ENCODE peak calls at places on chromosomes 13 and 19, in four cellular contexts. One of them, this sample, is unnamed.

GRCh38 chr19:16628984-16629691 is 1.1 kb upstream of the MED26 start:
- DNase-seq in Peyer's patch: no peak
- DNase-seq in ascending aorta: no peak
- DNase-seq in MM.1S: peak; percentile 76
- DNase-seq in this sample: no peak

GRCh38 chr19:13018037-13018914 is 23.0 kb downstream of the NFIX start:
- DNase-seq in Peyer's patch: no peak
- DNase-seq in ascending aorta: no peak
- DNase-seq in MM.1S: no peak
- DNase-seq in this sample: no peak

GRCh38 chr19:37334179-37335071 is 36.5 kb upstream of the ZNF527 start:
- DNase-seq in Peyer's patch: peak; percentile 93
- DNase-seq in ascending aorta: peak; percentile 69
- DNase-seq in MM.1S: peak; percentile 54
- DNase-seq in this sample: peak; percentile 91

GRCh38 chr13:40345654-40346372 is 320.6 kb downstream of the FOXO1 start:
- DNase-seq in Peyer's patch: no peak
- DNase-seq in ascending aorta: no peak
- DNase-seq in MM.1S: no peak
- DNase-seq in this sample: no peak

GRCh38 chr19:10815969-10816635 is 19.9 kb downstream of the TMED1 start:
- DNase-seq in Peyer's patch: no peak
- DNase-seq in ascending aorta: no peak
- DNase-seq in MM.1S: no peak
- DNase-seq in this sample: no peak

GRCh38 chr13:113105032-113105993 is at the start of gene F7:
- DNase-seq in Peyer's patch: no peak
- DNase-seq in ascending aorta: no peak
- DNase-seq in MM.1S: no peak
- DNase-seq in this sample: no peak

GRCh38 chr13:43469791-43470190 is 317.0 kb downstream of the ENOX1 start:
- DNase-seq in Peyer's patch: no peak
- DNase-seq in ascending aorta: no peak
- DNase-seq in MM.1S: no peak
- DNase-seq in this sample: no peak

GRCh38 chr19:41616785-41617621 is 9.9 kb downstream of the CEACAM4 start:
- DNase-seq in Peyer's patch: no peak
- DNase-seq in ascending aorta: no peak
- DNase-seq in MM.1S: peak; percentile 27
- DNase-seq in this sample: no peak

GRCh38 chr13:36030670-36031331 is 100.4 kb downstream of the DCLK1 start:
- DNase-seq in Peyer's patch: no peak
- DNase-seq in ascending aorta: no peak
- DNase-seq in MM.1S: no peak
- DNase-seq in this sample: no peak

GRCh38 chr13:72293206-72293605 is 426.2 kb upstream of the DACH1 start:
- DNase-seq in Peyer's patch: no peak
- DNase-seq in ascending aorta: no peak
- DNase-seq in MM.1S: no peak
- DNase-seq in this sample: no peak

GRCh38 chr19:18191640-18192062 is 1.4 kb upstream of the MPV17L2 start:
- DNase-seq in Peyer's patch: no peak
- DNase-seq in ascending aorta: no peak
- DNase-seq in MM.1S: no peak
- DNase-seq in this sample: no peak

GRCh38 chr19:3879656-3880055 is 829 bp upstream of the ATCAY start:
- DNase-seq in Peyer's patch: no peak
- DNase-seq in ascending aorta: no peak
- DNase-seq in MM.1S: no peak
- DNase-seq in this sample: no peak

GRCh38 chr13:49935171-49936084 is 712 bp downstream of the SPRYD7 start:
- DNase-seq in Peyer's patch: peak; percentile 28
- DNase-seq in ascending aorta: no peak
- DNase-seq in MM.1S: peak; percentile 45
- DNase-seq in this sample: peak; percentile 70

GRCh38 chr19:47494729-47495128 is 10.7 kb upstream of the KPTN start:
- DNase-seq in Peyer's patch: no peak
- DNase-seq in ascending aorta: no peak
- DNase-seq in MM.1S: no peak
- DNase-seq in this sample: no peak

GRCh38 chr13:75481176-75482069 is 546 bp downstream of the TBC1D4 start:
- DNase-seq in Peyer's patch: no peak
- DNase-seq in ascending aorta: no peak
- DNase-seq in MM.1S: peak; percentile 18
- DNase-seq in this sample: peak; percentile 58

GRCh38 chr19:38099966-38100365 is 124.1 kb downstream of the DPF1 start:
- DNase-seq in Peyer's patch: no peak
- DNase-seq in ascending aorta: no peak
- DNase-seq in MM.1S: no peak
- DNase-seq in this sample: no peak

GRCh38 chr13:101150998-101151397 is 265.3 kb downstream of the NALCN start:
- DNase-seq in Peyer's patch: no peak
- DNase-seq in ascending aorta: no peak
- DNase-seq in MM.1S: no peak
- DNase-seq in this sample: no peak

GRCh38 chr19:10662384-10663251 is 8.5 kb downstream of the ILF3 start:
- DNase-seq in Peyer's patch: no peak
- DNase-seq in ascending aorta: no peak
- DNase-seq in MM.1S: no peak
- DNase-seq in this sample: no peak

GRCh38 chr19:49148784-49149651 is 6.2 kb downstream of the HRC start:
- DNase-seq in Peyer's patch: peak; percentile 86
- DNase-seq in ascending aorta: peak; percentile 88
- DNase-seq in MM.1S: peak; percentile 92
- DNase-seq in this sample: peak; percentile 98
- H3K4me3 ChIP-seq in Peyer's patch: peak overlapping the region; percentile 46
- H3K4me3 ChIP-seq in ascending aorta: peak overlapping the region; percentile 89
- H3K4me3 ChIP-seq in MM.1S: peak overlapping the region; percentile 69
- H3K4me3 ChIP-seq in this sample: peak overlapping the region; percentile 90

DNA sequence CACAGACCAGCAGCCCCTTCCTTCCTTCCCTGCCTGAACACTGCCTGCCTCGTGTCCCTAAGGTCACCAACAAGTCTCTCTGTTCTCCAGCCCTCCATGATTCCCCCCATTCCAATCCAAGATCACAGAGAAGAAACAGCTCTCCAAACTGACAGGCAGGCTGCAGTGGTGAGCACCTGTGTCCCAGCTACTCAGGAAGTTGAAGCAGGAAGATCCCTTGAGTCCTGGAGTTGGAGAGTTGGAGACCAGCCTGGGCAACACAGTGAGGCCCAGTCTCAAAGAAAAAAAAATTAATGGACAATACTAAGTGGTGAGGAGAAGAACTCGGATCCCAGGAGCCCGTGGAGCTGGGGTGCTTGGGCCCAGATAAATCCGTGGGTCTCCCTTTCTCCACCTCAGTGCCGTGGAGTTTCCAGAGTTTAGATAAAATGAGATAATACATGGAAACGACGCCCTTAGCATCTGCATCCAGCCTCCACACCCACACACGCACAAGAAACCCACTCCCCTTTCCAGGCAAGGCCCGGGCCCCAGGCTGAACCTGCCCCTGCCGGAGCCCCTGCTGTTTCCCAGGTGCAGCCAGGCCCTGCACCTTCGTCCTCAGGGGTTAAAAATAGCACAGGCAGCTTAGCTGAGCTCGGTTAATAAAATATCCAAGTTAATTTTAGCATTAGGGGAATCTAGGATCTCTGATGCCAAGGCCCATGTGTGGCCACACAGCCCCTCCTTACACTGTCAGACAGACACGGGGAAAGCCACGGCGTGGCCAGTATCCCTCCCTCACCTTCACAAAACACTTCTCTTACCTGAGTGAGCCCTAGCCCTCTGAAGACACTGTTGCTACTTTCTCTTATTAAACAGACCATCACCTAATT is 4.7 kb downstream of the RASA3 start:
- DNase-seq in Peyer's patch: no peak
- DNase-seq in ascending aorta: no peak
- DNase-seq in MM.1S: no peak
- DNase-seq in this sample: no peak
- H3K4me1 ChIP-seq in Peyer's patch: peaks cover 23% of the 10 kb centered on the region
- H3K4me1 ChIP-seq in ascending aorta: peaks cover 32% of the 10 kb centered on the region
- H3K4me1 ChIP-seq in MM.1S: peaks cover 15% of the 10 kb centered on the region
- H3K4me1 ChIP-seq in this sample: peaks cover 70% of the 10 kb centered on the region

DNA sequence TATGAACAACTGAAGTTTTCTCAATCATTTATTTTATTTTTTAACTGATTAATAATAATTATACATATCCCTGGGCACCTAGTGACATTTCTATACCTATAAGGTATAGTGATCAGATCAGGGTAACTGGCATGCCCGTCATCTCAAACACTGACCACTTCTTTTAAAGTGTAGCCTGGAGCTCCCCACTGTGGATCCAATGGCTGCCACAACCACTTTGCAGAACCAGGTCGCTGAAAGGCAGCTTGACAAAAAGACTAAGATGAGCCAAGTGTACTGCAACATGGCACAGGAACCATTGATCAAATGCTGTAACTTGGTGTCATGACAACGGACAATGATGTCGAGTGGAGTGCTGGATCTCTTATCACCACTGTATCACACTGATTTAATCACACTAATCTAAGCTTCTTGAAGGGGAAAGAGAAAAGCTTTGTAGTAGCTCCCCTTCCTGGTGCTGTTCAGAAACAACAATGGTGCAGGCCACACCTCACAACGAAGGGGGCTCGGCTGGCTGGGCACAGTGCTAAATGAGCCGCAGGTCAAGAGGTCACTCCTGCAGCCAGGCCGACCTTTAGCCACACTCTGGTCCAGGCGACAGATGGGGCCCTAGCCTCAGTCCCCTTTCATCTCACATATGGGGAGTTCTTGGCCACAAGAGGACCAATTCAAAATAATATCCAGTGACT is 2.3 kb upstream of the TNFRSF19 start:
- DNase-seq in Peyer's patch: no peak
- DNase-seq in ascending aorta: no peak
- DNase-seq in MM.1S: no peak
- DNase-seq in this sample: no peak
- TF ChIP-seq CTCF in Peyer's patch: no peak
- TF ChIP-seq CTCF in ascending aorta: no peak
- TF ChIP-seq CTCF in MM.1S: no peak
- TF ChIP-seq CTCF in this sample: no peak

DNA sequence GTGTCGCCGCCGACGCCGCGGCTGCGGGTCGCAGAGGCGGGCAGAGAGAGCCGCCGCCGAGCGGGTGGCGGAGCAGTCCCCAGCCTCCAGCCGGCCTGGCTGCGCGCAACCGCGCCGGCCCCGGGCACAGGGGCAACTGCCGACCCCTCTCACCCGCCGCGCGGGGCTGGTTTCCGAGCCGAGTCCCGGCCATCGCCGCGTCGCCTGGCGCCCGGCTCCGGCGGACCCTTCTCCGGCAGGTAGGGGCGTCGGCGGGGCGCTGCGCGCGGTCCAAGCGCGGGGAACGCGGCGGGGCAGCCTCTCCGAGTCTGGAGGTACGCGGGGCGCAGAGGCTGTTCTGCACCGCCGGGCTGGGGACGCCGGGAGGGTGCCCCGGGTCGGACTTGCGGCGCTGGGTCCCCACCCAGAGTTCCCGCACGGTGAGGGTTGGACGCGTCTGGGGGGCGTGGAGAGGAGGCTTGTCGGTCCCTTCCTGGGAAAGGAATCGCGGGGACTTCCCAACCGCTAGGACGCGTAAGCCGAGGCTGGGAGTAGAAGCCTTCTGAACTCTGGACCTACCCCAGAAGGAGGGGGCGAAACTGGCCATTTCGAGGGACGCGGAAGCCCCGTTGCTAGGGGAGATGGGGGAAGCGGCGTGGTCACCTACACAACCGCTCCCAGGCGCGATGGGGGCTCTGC is 133.6 kb upstream of the MYO16 start:
- DNase-seq in Peyer's patch: no peak
- DNase-seq in ascending aorta: no peak
- DNase-seq in MM.1S: no peak
- DNase-seq in this sample: no peak
- H3K4me3 ChIP-seq in Peyer's patch: peak overlapping the region; percentile 37
- H3K4me3 ChIP-seq in ascending aorta: peak overlapping the region; percentile 48
- H3K4me3 ChIP-seq in MM.1S: no peak overlapping the region
- H3K4me3 ChIP-seq in this sample: peak overlapping the region; percentile 46

GRCh38 chr19:39158646-39159260 is 33.2 kb downstream of the PAK4 start:
- DNase-seq in Peyer's patch: no peak
- DNase-seq in ascending aorta: no peak
- DNase-seq in MM.1S: no peak
- DNase-seq in this sample: no peak
- H3K4me1 ChIP-seq in Peyer's patch: no peaks in the 10 kb centered on the region
- H3K4me1 ChIP-seq in ascending aorta: peaks cover 36% of the 10 kb centered on the region
- H3K4me1 ChIP-seq in MM.1S: no peaks in the 10 kb centered on the region
- H3K4me1 ChIP-seq in this sample: peaks cover 93% of the 10 kb centered on the region

GRCh38 chr13:33119022-33119735 is 103.0 kb downstream of the KL start:
- DNase-seq in Peyer's patch: no peak
- DNase-seq in ascending aorta: no peak
- DNase-seq in MM.1S: no peak
- DNase-seq in this sample: no peak
- TF ChIP-seq CTCF in Peyer's patch: no peak
- TF ChIP-seq CTCF in ascending aorta: no peak
- TF ChIP-seq CTCF in MM.1S: no peak
- TF ChIP-seq CTCF in this sample: no peak